ENCODE peak calls at places on chromosome 1, in seven cellular contexts. Y is tibial artery, C is GM23338, S is AG04449, M is pancreas, N is keratinocyte, Q is HFF-Myc. J is an unnamed sample.

GRCh38 chr1:247407180-247407616 is 8.8 kb upstream of the NLRP3 start:
- DNase-seq in M (no peak), S (no peak), Y (peak; percentile 28), C (no peak), N (no peak), Q (no peak), J (no peak)

GRCh38 chr1:64050601-64051000 is 152.8 kb upstream of the UBE2U start:
- DNase-seq in M (no peak), Q (no peak), Y (no peak), S (no peak), N (no peak), C (no peak), J (no peak)

GRCh38 chr1:114509596-114510234 is 1.3 kb downstream of the TRIM33 start:
- DNase-seq in N (no peak), Y (no peak), M (no peak), S (no peak), Q (no peak), C (no peak), J (no peak)

GRCh38 chr1:210438928-210439841 is 110.5 kb downstream of the HHAT start:
- DNase-seq in C (no peak), N (peak; percentile 88), Q (peak; percentile 83), Y (no peak), M (no peak), S (peak; percentile 100), J (no peak)

GRCh38 chr1:78779831-78780230 is 130.2 kb downstream of the IFI44 start:
- DNase-seq in M (no peak), Q (no peak), S (peak; percentile 12), Y (no peak), N (no peak), C (no peak), J (no peak)

GRCh38 chr1:175877939-175878730 is 134.7 kb upstream of the TNR start:
- DNase-seq in C (no peak), Q (no peak), M (no peak), S (no peak), Y (peak; percentile 69), N (no peak), J (no peak)

GRCh38 chr1:29634324-29635072 is 398.2 kb downstream of the PTPRU start:
- DNase-seq in N (no peak), M (no peak), Q (no peak), C (no peak), Y (no peak), S (no peak), J (no peak)

GRCh38 chr1:222182641-222183040 is 365.3 kb downstream of the HHIPL2 start:
- DNase-seq in M (no peak), C (no peak), N (no peak), Q (no peak), S (no peak), Y (no peak), J (no peak)

GRCh38 chr1:241627453-241628329 is 12.5 kb downstream of the CHML start:
- DNase-seq in Q (no peak), N (peak; percentile 57), Y (no peak), M (no peak), S (peak; percentile 46), C (peak; percentile 79), J (no peak)

DNA sequence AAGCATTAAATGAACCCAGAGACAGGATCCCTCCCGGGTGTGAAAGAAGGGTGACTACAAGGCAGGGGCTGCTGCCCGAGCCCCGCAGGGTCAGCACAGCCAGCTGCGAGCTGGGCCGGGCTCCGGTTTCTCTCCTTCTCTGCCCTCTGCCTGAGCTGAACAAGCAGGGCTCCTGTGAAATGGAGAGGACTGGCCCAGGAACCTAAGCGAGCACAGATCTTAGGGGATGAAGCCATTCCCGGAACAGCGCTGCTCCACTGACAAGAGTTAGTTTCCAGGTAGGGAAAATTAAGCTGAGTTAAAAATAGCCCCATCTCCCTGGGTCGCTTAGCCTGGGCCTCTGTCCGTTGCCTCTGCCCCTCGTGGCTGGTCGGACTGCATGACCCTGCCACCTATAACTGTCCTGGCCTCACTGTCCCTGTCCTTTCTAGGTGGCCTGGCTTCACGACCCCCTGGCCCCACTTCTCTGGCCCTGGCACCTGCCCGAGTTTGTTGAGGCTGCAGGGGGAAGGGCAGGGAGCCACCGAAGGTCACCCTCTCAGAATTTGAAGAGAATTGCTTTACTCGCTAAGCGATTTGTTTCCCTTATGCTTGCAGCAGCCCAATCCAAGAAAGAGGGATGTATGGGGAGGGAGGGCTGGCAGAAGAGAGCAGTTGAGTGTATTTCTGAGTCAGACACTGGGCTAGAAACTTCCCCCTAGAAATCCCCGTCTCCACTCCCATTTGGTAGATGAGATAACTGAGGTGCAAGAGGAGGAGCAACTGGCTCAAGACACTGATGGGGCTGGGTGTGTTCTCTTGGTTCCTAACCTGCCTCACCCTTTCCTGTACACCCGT is 2.6 kb upstream of the EDN2 start:
- DNase-seq in M (no peak), Y (no peak), Q (no peak), C (peak; percentile 45), N (no peak), S (no peak), J (no peak)
- H3K4me3 ChIP-seq in M (no peak overlapping the region), Y (no peak overlapping the region), Q (no peak overlapping the region), C (peak overlapping the region; percentile 20), N (no peak overlapping the region), S (peak overlapping the region; percentile 51), J (no peak overlapping the region)

DNA sequence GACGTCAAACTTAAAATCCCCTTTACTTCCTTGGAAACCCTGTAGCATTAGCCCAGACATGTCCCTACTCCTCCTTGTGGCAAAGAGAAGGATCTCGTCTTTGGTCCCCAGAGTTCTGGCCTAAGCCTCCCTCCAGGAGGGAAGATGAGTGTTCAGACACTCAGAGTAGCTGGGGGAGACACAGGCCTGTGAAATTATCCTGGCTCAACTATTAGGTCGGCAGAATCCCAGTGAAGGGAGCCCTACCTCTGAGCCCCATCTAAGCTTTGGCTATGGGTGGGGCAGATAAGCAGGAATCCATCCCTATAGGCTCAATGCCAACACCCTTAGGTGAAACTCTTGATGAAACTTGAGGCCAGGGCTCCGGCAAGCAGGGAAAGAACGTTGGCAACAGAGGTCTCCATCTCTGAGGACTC is 1.7 kb upstream of the SFN start:
- DNase-seq in N (no peak), S (no peak), C (peak; percentile 63), M (no peak), Y (no peak), Q (no peak), J (no peak)
- TF ChIP-seq CTCF in N (peak; percentile 33), S (peak; percentile 38), C (peak; percentile 49), M (no peak), Y (no peak), Q (peak; percentile 42), J (no peak)

GRCh38 chr1:15851251-15852035 is 3.9 kb downstream of the SPEN start:
- DNase-seq in M (no peak), S (no peak), C (peak; percentile 56), Y (no peak), N (no peak), Q (no peak), J (no peak)

GRCh38 chr1:15852828-15853302 is 5.4 kb downstream of the SPEN start:
- DNase-seq in S (no peak), N (no peak), M (no peak), Q (no peak), Y (no peak), C (no peak), J (no peak)

GRCh38 chr1:15849775-15850449 is 2.4 kb downstream of the SPEN start:
- DNase-seq in C (peak; percentile 89), M (peak; percentile 42), N (no peak), Q (no peak), S (no peak), Y (peak; percentile 38), J (peak; percentile 44)

GRCh38 chr1:15850450-15851079 is 3.1 kb downstream of the SPEN start:
- DNase-seq in N (no peak), Y (no peak), M (no peak), S (no peak), C (no peak), Q (no peak), J (no peak)

GRCh38 chr1:15852036-15852827 is 4.7 kb downstream of the SPEN start:
- DNase-seq in Q (no peak), Y (no peak), S (no peak), N (no peak), C (no peak), M (no peak), J (no peak)
- H3K4me3 ChIP-seq in Q (no peak overlapping the region), Y (no peak overlapping the region), S (no peak overlapping the region), N (no peak overlapping the region), C (no peak overlapping the region), M (no peak overlapping the region), J (no peak overlapping the region)

GRCh38 chr1:38061290-38061689 is 14.7 kb upstream of the POU3F1 start:
- DNase-seq in Q (no peak), S (no peak), N (no peak), C (no peak), Y (no peak), M (no peak), J (no peak)
- TF ChIP-seq CTCF in Q (no peak), S (no peak), N (no peak), C (no peak), Y (no peak), M (no peak), J (no peak)